ENCODE peak calls at places on chromosomes 5 and 9, in eight cellular contexts. Q is cardiac septum; S is ELR; H is IMR-90; U is coronary artery; A is activated naive CD4-positive, alpha-beta T cell; R is MV-4-11; L is CD8-positive, alpha-beta memory T cell. D is an unnamed sample.

GRCh38 chr5:161686149-161686548 is 628 bp downstream of the GABRA6 start:
- DNase-seq in H (no peak), Q (no peak), S (no peak), R (no peak), U (no peak), L (no peak), A (no peak), D (no peak)

GRCh38 chr5:56123531-56124243 is 109.4 kb downstream of the ANKRD55 start:
- DNase-seq in S (peak), L (no peak), A (no peak), U (peak), Q (no peak), R (peak), H (peak), D (no peak)

GRCh38 chr9:16345902-16346301 is 524.6 kb downstream of the BNC2 start:
- DNase-seq in H (no peak), R (no peak), S (no peak), Q (peak), L (no peak), U (no peak), A (no peak), D (no peak)

GRCh38 chr9:15306068-15306756 is 804 bp downstream of the TTC39B start:
- DNase-seq in L (peak), H (peak), A (no peak), R (peak), Q (no peak), U (peak), S (peak), D (peak)

GRCh38 chr5:10372726-10373709 is 19.5 kb downstream of the MARCHF6 start:
- DNase-seq in A (no peak), R (no peak), U (no peak), H (no peak), L (no peak), S (peak), Q (no peak), D (no peak)

GRCh38 chr9:35749515-35750255 is 598 bp downstream of the RGP1 start:
- DNase-seq in A (no peak), R (no peak), Q (no peak), U (no peak), L (peak), S (peak), H (no peak), D (peak)

GRCh38 chr5:109125755-109126429 is 283.9 kb downstream of the PJA2 start:
- DNase-seq in A (no peak), L (no peak), Q (no peak), H (no peak), S (no peak), R (no peak), U (no peak), D (no peak)

GRCh38 chr5:150085950-150086715 is at the start of gene CSF1R:
- DNase-seq in S (no peak), A (no peak), Q (peak), L (no peak), R (peak), H (no peak), U (peak), D (no peak)

GRCh38 chr5:81202652-81203051 is 30.5 kb upstream of the CKMT2 start:
- DNase-seq in U (no peak), H (peak), Q (no peak), R (no peak), L (no peak), A (no peak), S (no peak), D (no peak)

D was measured in B cell.